ENCODE peak calls at places on chromosomes 11 and 22, in six cellular contexts. One of them, this sample, is unnamed. For H3K27me3, the result is how much of the 10 kb centered on the place peaks cover.

GRCh38 chr11:13663631-13664071 is 4.8 kb upstream of the FAR1 start:
- DNase-seq in SK-N-SH: no peak
- DNase-seq in CD4-positive, alpha-beta T cell: no peak
- DNase-seq in prostate gland: no peak
- DNase-seq in spleen: no peak
- DNase-seq in Peyer's patch: no peak
- DNase-seq in this sample: no peak

GRCh38 chr11:120413480-120413879 is 77.3 kb downstream of the ARHGEF12 start:
- DNase-seq in SK-N-SH: no peak
- DNase-seq in CD4-positive, alpha-beta T cell: no peak
- DNase-seq in prostate gland: no peak
- DNase-seq in spleen: no peak
- DNase-seq in Peyer's patch: no peak
- DNase-seq in this sample: no peak

GRCh38 chr11:111520565-111520964 is 6.0 kb downstream of the HOATZ start:
- DNase-seq in SK-N-SH: no peak
- DNase-seq in CD4-positive, alpha-beta T cell: no peak
- DNase-seq in prostate gland: no peak
- DNase-seq in spleen: no peak
- DNase-seq in Peyer's patch: no peak
- DNase-seq in this sample: no peak

GRCh38 chr11:78312712-78313111 is 104.9 kb downstream of the GAB2 start:
- DNase-seq in SK-N-SH: no peak
- DNase-seq in CD4-positive, alpha-beta T cell: no peak
- DNase-seq in prostate gland: no peak
- DNase-seq in spleen: no peak
- DNase-seq in Peyer's patch: no peak
- DNase-seq in this sample: no peak

GRCh38 chr11:9643751-9644150 is 20.1 kb upstream of the SWAP70 start:
- DNase-seq in SK-N-SH: no peak
- DNase-seq in CD4-positive, alpha-beta T cell: no peak
- DNase-seq in prostate gland: no peak
- DNase-seq in spleen: no peak
- DNase-seq in Peyer's patch: no peak
- DNase-seq in this sample: no peak

GRCh38 chr11:14306481-14306880 is 52.5 kb downstream of the RRAS2 start:
- DNase-seq in SK-N-SH: no peak
- DNase-seq in CD4-positive, alpha-beta T cell: no peak
- DNase-seq in prostate gland: no peak
- DNase-seq in spleen: no peak
- DNase-seq in Peyer's patch: no peak
- DNase-seq in this sample: no peak

GRCh38 chr11:110472858-110473257 is 43.1 kb downstream of the FDX1 start:
- DNase-seq in SK-N-SH: no peak
- DNase-seq in CD4-positive, alpha-beta T cell: no peak
- DNase-seq in prostate gland: no peak
- DNase-seq in spleen: no peak
- DNase-seq in Peyer's patch: no peak
- DNase-seq in this sample: no peak

GRCh38 chr11:35045219-35045819 is 93.7 kb upstream of the CD44 start:
- DNase-seq in SK-N-SH: no peak
- DNase-seq in CD4-positive, alpha-beta T cell: peak
- DNase-seq in prostate gland: no peak
- DNase-seq in spleen: peak
- DNase-seq in Peyer's patch: no peak
- DNase-seq in this sample: no peak

GRCh38 chr11:931385-931784 is 5.7 kb downstream of the AP2A2 start:
- DNase-seq in SK-N-SH: no peak
- DNase-seq in CD4-positive, alpha-beta T cell: no peak
- DNase-seq in prostate gland: no peak
- DNase-seq in spleen: no peak
- DNase-seq in Peyer's patch: no peak
- DNase-seq in this sample: no peak

GRCh38 chr11:13091373-13091772 is 82.3 kb downstream of the RASSF10 start:
- DNase-seq in SK-N-SH: no peak
- DNase-seq in CD4-positive, alpha-beta T cell: no peak
- DNase-seq in prostate gland: no peak
- DNase-seq in spleen: no peak
- DNase-seq in Peyer's patch: no peak
- DNase-seq in this sample: no peak

GRCh38 chr11:70161043-70161625 is 42.0 kb upstream of the FADD start:
- DNase-seq in SK-N-SH: no peak
- DNase-seq in CD4-positive, alpha-beta T cell: no peak
- DNase-seq in prostate gland: no peak
- DNase-seq in spleen: no peak
- DNase-seq in Peyer's patch: no peak
- DNase-seq in this sample: no peak

GRCh38 chr11:124840666-124841065 is 24.6 kb upstream of the ROBO3 start:
- DNase-seq in SK-N-SH: no peak
- DNase-seq in CD4-positive, alpha-beta T cell: no peak
- DNase-seq in prostate gland: no peak
- DNase-seq in spleen: no peak
- DNase-seq in Peyer's patch: no peak
- DNase-seq in this sample: no peak

GRCh38 chr11:12086271-12087074 is 23.9 kb upstream of the MICAL2 start:
- DNase-seq in SK-N-SH: no peak
- DNase-seq in CD4-positive, alpha-beta T cell: no peak
- DNase-seq in prostate gland: no peak
- DNase-seq in spleen: no peak
- DNase-seq in Peyer's patch: no peak
- DNase-seq in this sample: peak

GRCh38 chr11:61162092-61162935 is 1.1 kb upstream of the VPS37C start:
- DNase-seq in SK-N-SH: peak
- DNase-seq in CD4-positive, alpha-beta T cell: no peak
- DNase-seq in prostate gland: no peak
- DNase-seq in spleen: no peak
- DNase-seq in Peyer's patch: no peak
- DNase-seq in this sample: no peak

GRCh38 chr11:23789938-23790371 is 706.9 kb upstream of the LUZP2 start:
- DNase-seq in SK-N-SH: no peak
- DNase-seq in CD4-positive, alpha-beta T cell: no peak
- DNase-seq in prostate gland: no peak
- DNase-seq in spleen: no peak
- DNase-seq in Peyer's patch: no peak
- DNase-seq in this sample: no peak

GRCh38 chr11:76167590-76167989 is 38.7 kb downstream of the WNT11 start:
- DNase-seq in SK-N-SH: no peak
- DNase-seq in CD4-positive, alpha-beta T cell: no peak
- DNase-seq in prostate gland: no peak
- DNase-seq in spleen: no peak
- DNase-seq in Peyer's patch: no peak
- DNase-seq in this sample: no peak

GRCh38 chr22:40044870-40045834 is 50.4 kb downstream of the FAM83F start:
- DNase-seq in SK-N-SH: peak
- DNase-seq in CD4-positive, alpha-beta T cell: peak
- DNase-seq in prostate gland: no peak
- DNase-seq in spleen: peak
- DNase-seq in Peyer's patch: peak
- DNase-seq in this sample: no peak

GRCh38 chr22:28791841-28792490 is 8.4 kb downstream of the XBP1 start:
- DNase-seq in SK-N-SH: no peak
- DNase-seq in CD4-positive, alpha-beta T cell: no peak
- DNase-seq in prostate gland: no peak
- DNase-seq in spleen: no peak
- DNase-seq in Peyer's patch: no peak
- DNase-seq in this sample: no peak

GRCh38 chr22:28793976-28794584 is 6.3 kb downstream of the XBP1 start:
- DNase-seq in SK-N-SH: no peak
- DNase-seq in CD4-positive, alpha-beta T cell: no peak
- DNase-seq in prostate gland: no peak
- DNase-seq in spleen: no peak
- DNase-seq in Peyer's patch: no peak
- DNase-seq in this sample: no peak

GRCh38 chr22:28795071-28795693 is 5.2 kb downstream of the XBP1 start:
- DNase-seq in SK-N-SH: no peak
- DNase-seq in CD4-positive, alpha-beta T cell: no peak
- DNase-seq in prostate gland: no peak
- DNase-seq in spleen: no peak
- DNase-seq in Peyer's patch: no peak
- DNase-seq in this sample: no peak

GRCh38 chr22:28791124-28791523 is 9.2 kb downstream of the XBP1 start:
- DNase-seq in SK-N-SH: no peak
- DNase-seq in CD4-positive, alpha-beta T cell: no peak
- DNase-seq in prostate gland: no peak
- DNase-seq in spleen: peak
- DNase-seq in Peyer's patch: no peak
- DNase-seq in this sample: no peak

GRCh38 chr22:28792491-28793383 is 7.6 kb downstream of the XBP1 start:
- DNase-seq in SK-N-SH: no peak
- DNase-seq in CD4-positive, alpha-beta T cell: no peak
- DNase-seq in prostate gland: no peak
- DNase-seq in spleen: peak
- DNase-seq in Peyer's patch: no peak
- DNase-seq in this sample: no peak
- H3K27me3 ChIP-seq in SK-N-SH: under half
- H3K27me3 ChIP-seq in CD4-positive, alpha-beta T cell: under half
- H3K27me3 ChIP-seq in prostate gland: under half
- H3K27me3 ChIP-seq in spleen: under half
- H3K27me3 ChIP-seq in Peyer's patch: under half
- H3K27me3 ChIP-seq in this sample: under half

DNA sequence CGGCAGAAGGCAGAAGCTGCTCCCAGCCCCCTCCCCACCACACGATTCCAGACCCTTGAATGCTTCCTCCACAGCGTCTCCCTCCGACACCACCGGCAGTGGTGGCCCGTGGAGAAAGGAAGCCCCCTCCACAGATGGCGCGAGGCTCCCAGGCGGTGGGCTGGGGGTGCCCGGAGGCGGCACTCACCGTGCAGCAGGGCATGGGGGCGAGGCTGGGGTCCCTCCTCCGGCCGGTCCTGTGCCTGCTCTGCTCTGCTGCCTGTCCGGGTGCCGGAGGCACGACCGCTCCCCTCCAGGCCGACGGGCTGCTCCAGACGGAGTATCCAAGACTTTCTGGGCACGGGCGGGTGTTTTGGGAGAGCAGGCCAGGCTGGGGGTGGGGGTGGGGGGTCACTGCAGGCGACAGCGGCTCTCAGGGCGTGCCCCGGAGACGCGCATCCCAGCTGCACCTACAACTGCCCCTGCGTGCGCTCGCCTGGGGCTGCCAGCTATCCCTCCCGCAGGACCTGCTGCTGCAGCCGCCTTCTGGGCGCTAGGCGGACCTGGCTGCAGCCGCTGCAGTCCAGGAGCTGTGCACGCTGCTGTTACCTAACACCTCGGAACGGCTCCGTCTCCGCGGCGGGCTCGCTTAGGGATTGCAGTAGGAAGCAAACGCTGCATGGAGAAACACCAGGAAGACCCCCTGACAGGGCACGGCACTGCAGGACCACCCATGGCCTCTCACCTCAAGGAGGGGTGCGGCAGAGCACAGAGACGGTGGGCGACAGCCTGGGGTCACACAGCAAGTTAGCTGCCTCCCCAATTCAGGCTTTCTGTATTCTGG is 15.2 kb downstream of the MRGPRG start:
- DNase-seq in SK-N-SH: peak
- DNase-seq in CD4-positive, alpha-beta T cell: no peak
- DNase-seq in prostate gland: no peak
- DNase-seq in spleen: peak
- DNase-seq in Peyer's patch: peak
- DNase-seq in this sample: peak
- H3K27me3 ChIP-seq in SK-N-SH: under half
- H3K27me3 ChIP-seq in CD4-positive, alpha-beta T cell: under half
- H3K27me3 ChIP-seq in prostate gland: under half
- H3K27me3 ChIP-seq in spleen: under half
- H3K27me3 ChIP-seq in Peyer's patch: under half
- H3K27me3 ChIP-seq in this sample: under half

GRCh38 chr11:117181586-117182550 is 3.3 kb downstream of the SIDT2 start:
- DNase-seq in SK-N-SH: no peak
- DNase-seq in CD4-positive, alpha-beta T cell: no peak
- DNase-seq in prostate gland: peak
- DNase-seq in spleen: no peak
- DNase-seq in Peyer's patch: no peak
- DNase-seq in this sample: no peak

GRCh38 chr11:117178210-117179034 is at the start of gene SIDT2:
- DNase-seq in SK-N-SH: peak
- DNase-seq in CD4-positive, alpha-beta T cell: peak
- DNase-seq in prostate gland: peak
- DNase-seq in spleen: peak
- DNase-seq in Peyer's patch: peak
- DNase-seq in this sample: peak

GRCh38 chr11:117180661-117181585 is 2.4 kb downstream of the SIDT2 start:
- DNase-seq in SK-N-SH: peak
- DNase-seq in CD4-positive, alpha-beta T cell: peak
- DNase-seq in prostate gland: peak
- DNase-seq in spleen: peak
- DNase-seq in Peyer's patch: peak
- DNase-seq in this sample: peak

GRCh38 chr11:117179048-117179999 is 781 bp downstream of the SIDT2 start:
- DNase-seq in SK-N-SH: no peak
- DNase-seq in CD4-positive, alpha-beta T cell: peak
- DNase-seq in prostate gland: no peak
- DNase-seq in spleen: peak
- DNase-seq in Peyer's patch: peak
- DNase-seq in this sample: no peak

DNA sequence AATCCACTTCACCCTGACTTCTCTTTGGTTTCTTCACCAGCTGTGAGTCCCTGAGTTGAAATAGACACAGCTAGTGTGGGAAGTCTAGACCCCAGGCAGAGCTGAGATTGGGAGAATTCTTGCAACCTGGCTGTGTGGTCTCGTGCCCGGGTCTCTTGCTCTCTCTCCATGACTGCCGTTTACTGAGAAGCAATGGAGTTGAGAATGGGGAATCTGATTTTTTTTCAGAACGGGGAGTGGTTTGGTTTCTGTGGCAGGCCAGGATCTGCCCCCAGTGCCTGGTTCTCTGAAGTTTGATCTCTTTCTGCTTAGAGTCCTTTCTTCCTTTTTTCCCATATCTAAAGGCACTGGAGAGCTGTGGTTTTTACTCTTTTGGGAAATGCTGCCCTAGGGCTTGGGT is 1.5 kb downstream of the SIDT2 start:
- DNase-seq in SK-N-SH: peak
- DNase-seq in CD4-positive, alpha-beta T cell: no peak
- DNase-seq in prostate gland: no peak
- DNase-seq in spleen: no peak
- DNase-seq in Peyer's patch: no peak
- DNase-seq in this sample: no peak
- H3K27me3 ChIP-seq in SK-N-SH: under half
- H3K27me3 ChIP-seq in CD4-positive, alpha-beta T cell: under half
- H3K27me3 ChIP-seq in prostate gland: under half
- H3K27me3 ChIP-seq in spleen: under half
- H3K27me3 ChIP-seq in Peyer's patch: under half
- H3K27me3 ChIP-seq in this sample: under half

GRCh38 chr11:95697614-95698408 is 91.8 kb downstream of the FAM76B start:
- DNase-seq in SK-N-SH: no peak
- DNase-seq in CD4-positive, alpha-beta T cell: no peak
- DNase-seq in prostate gland: no peak
- DNase-seq in spleen: no peak
- DNase-seq in Peyer's patch: no peak
- DNase-seq in this sample: no peak

GRCh38 chr11:95699631-95700470 is 89.7 kb downstream of the FAM76B start:
- DNase-seq in SK-N-SH: no peak
- DNase-seq in CD4-positive, alpha-beta T cell: no peak
- DNase-seq in prostate gland: no peak
- DNase-seq in spleen: no peak
- DNase-seq in Peyer's patch: no peak
- DNase-seq in this sample: no peak

GRCh38 chr11:95703059-95703458 is 86.5 kb downstream of the FAM76B start:
- DNase-seq in SK-N-SH: no peak
- DNase-seq in CD4-positive, alpha-beta T cell: no peak
- DNase-seq in prostate gland: no peak
- DNase-seq in spleen: no peak
- DNase-seq in Peyer's patch: no peak
- DNase-seq in this sample: no peak

GRCh38 chr11:95698939-95699562 is 90.5 kb downstream of the FAM76B start:
- DNase-seq in SK-N-SH: no peak
- DNase-seq in CD4-positive, alpha-beta T cell: no peak
- DNase-seq in prostate gland: no peak
- DNase-seq in spleen: no peak
- DNase-seq in Peyer's patch: no peak
- DNase-seq in this sample: peak

GRCh38 chr11:95700471-95700817 is 89.1 kb downstream of the FAM76B start:
- DNase-seq in SK-N-SH: no peak
- DNase-seq in CD4-positive, alpha-beta T cell: no peak
- DNase-seq in prostate gland: no peak
- DNase-seq in spleen: no peak
- DNase-seq in Peyer's patch: no peak
- DNase-seq in this sample: no peak
- H3K27me3 ChIP-seq in SK-N-SH: under half
- H3K27me3 ChIP-seq in CD4-positive, alpha-beta T cell: under half
- H3K27me3 ChIP-seq in prostate gland: under half
- H3K27me3 ChIP-seq in spleen: under half
- H3K27me3 ChIP-seq in Peyer's patch: under half
- H3K27me3 ChIP-seq in this sample: under half